ENCODE peak calls at places on chromosomes 13 and 19, in seven cellular contexts. Q, J, A, X, I, B and O are unnamed samples.

GRCh38 chr19:10036601-10037071 is 23.4 kb downstream of the RDH8 start:
- DNase-seq in Q (peak; percentile 7), J (no peak), A (no peak), X (no peak), I (no peak), B (no peak), O (no peak)

GRCh38 chr19:50562996-50563395 is 5.2 kb downstream of the LRRC4B start:
- DNase-seq in Q (no peak), J (no peak), A (no peak), X (no peak), I (no peak), B (no peak), O (no peak)

GRCh38 chr19:31416548-31416947 is 67.3 kb upstream of the TSHZ3 start:
- DNase-seq in Q (no peak), J (no peak), A (no peak), X (no peak), I (no peak), B (no peak), O (no peak)

GRCh38 chr13:36130542-36131214 is 504 bp downstream of the DCLK1 start:
- DNase-seq in Q (peak; percentile 38), J (no peak), A (peak; percentile 78), X (peak; percentile 76), I (peak; percentile 31), B (no peak), O (no peak)

GRCh38 chr19:51467864-51468544 is 9.8 kb upstream of the SIGLEC8 start:
- DNase-seq in Q (no peak), J (no peak), A (no peak), X (no peak), I (no peak), B (no peak), O (no peak)

GRCh38 chr19:36363845-36364244 is 15.2 kb downstream of the ZFP14 start:
- DNase-seq in Q (no peak), J (no peak), A (no peak), X (no peak), I (no peak), B (no peak), O (no peak)

GRCh38 chr13:111361046-111361872 is 40.8 kb downstream of the TEX29 start:
- DNase-seq in Q (no peak), J (no peak), A (no peak), X (no peak), I (no peak), B (no peak), O (no peak)

GRCh38 chr13:114128624-114129522 is 3.5 kb downstream of the RASA3 start:
- DNase-seq in Q (peak; percentile 98), J (peak; percentile 68), A (peak; percentile 93), X (peak; percentile 94), I (no peak), B (peak; percentile 79), O (no peak)

GRCh38 chr13:73767191-73767741 is 366.9 kb downstream of the KLF12 start:
- DNase-seq in Q (no peak), J (no peak), A (no peak), X (no peak), I (no peak), B (no peak), O (peak; percentile 20)

GRCh38 chr13:104875008-104875762 is 1660.3 kb downstream of the EFNB2 start:
- DNase-seq in Q (no peak), J (no peak), A (no peak), X (peak; percentile 22), I (no peak), B (no peak), O (no peak)

GRCh38 chr13:76854894-76855293 is 31.3 kb downstream of the KCTD12 start:
- DNase-seq in Q (peak; percentile 49), J (no peak), A (no peak), X (no peak), I (no peak), B (no peak), O (no peak)

GRCh38 chr19:58385313-58386165 is 1.5 kb upstream of the RPS5 start:
- DNase-seq in Q (peak; percentile 43), J (no peak), A (no peak), X (no peak), I (peak; percentile 49), B (no peak), O (no peak)

GRCh38 chr13:42990147-42990990 is 1.7 kb downstream of the EPSTI1 start:
- DNase-seq in Q (peak; percentile 30), J (no peak), A (no peak), X (no peak), I (no peak), B (no peak), O (no peak)

GRCh38 chr13:60229708-60230272 is 66.1 kb upstream of the DIAPH3 start:
- DNase-seq in Q (peak; percentile 15), J (no peak), A (no peak), X (no peak), I (no peak), B (no peak), O (no peak)

GRCh38 chr19:269241-269640 is 22.0 kb downstream of the PLPP2 start:
- DNase-seq in Q (no peak), J (no peak), A (no peak), X (no peak), I (no peak), B (no peak), O (no peak)

GRCh38 chr19:53947624-53948023 is 15.1 kb upstream of the CACNG8 start:
- DNase-seq in Q (no peak), J (no peak), A (peak; percentile 8), X (no peak), I (no peak), B (no peak), O (no peak)

GRCh38 chr13:51066091-51066831 is 44.8 kb downstream of the C13orf42 start:
- DNase-seq in Q (peak; percentile 18), J (no peak), A (no peak), X (peak; percentile 44), I (no peak), B (no peak), O (no peak)

GRCh38 chr13:50248537-50249521 is 233.6 kb downstream of the KCNRG start:
- DNase-seq in Q (no peak), J (no peak), A (no peak), X (no peak), I (no peak), B (no peak), O (no peak)

GRCh38 chr13:98447881-98448641 is 128.8 kb downstream of the STK24 start:
- DNase-seq in Q (peak; percentile 80), J (no peak), A (no peak), X (peak; percentile 69), I (no peak), B (no peak), O (peak; percentile 61)

GRCh38 chr13:27375686-27376326 is 48.6 kb upstream of the GTF3A start:
- DNase-seq in Q (peak; percentile 91), J (peak; percentile 26), A (peak; percentile 81), X (no peak), I (peak; percentile 65), B (peak; percentile 72), O (no peak)

GRCh38 chr13:22176968-22177545 is 506.2 kb downstream of the FGF9 start:
- DNase-seq in Q (no peak), J (peak; percentile 2), A (no peak), X (no peak), I (no peak), B (no peak), O (no peak)

GRCh38 chr13:94243551-94243950 is 235.9 kb downstream of the DCT start:
- DNase-seq in Q (no peak), J (no peak), A (no peak), X (no peak), I (no peak), B (no peak), O (no peak)
- H3K27ac ChIP-seq in Q (no peak overlapping the region), J (no peak overlapping the region), A (no peak overlapping the region), X (no peak overlapping the region), I (no peak overlapping the region), B (no peak overlapping the region), O (no peak overlapping the region)

GRCh38 chr19:46349311-46349993 is 2.6 kb downstream of the PPP5C start:
- DNase-seq in Q (no peak), J (no peak), A (peak; percentile 46), X (no peak), I (no peak), B (no peak), O (no peak)

GRCh38 chr19:46345157-46345556 is 1.7 kb upstream of the PPP5C start:
- DNase-seq in Q (no peak), J (no peak), A (peak; percentile 1), X (no peak), I (no peak), B (no peak), O (no peak)

GRCh38 chr19:46346821-46347571 is at the start of gene PPP5C:
- DNase-seq in Q (peak; percentile 97), J (peak; percentile 72), A (peak; percentile 97), X (peak; percentile 96), I (peak; percentile 92), B (peak; percentile 95), O (peak; percentile 87)

GRCh38 chr19:46347985-46348384 is 1.1 kb downstream of the PPP5C start:
- DNase-seq in Q (no peak), J (no peak), A (peak; percentile 3), X (no peak), I (no peak), B (no peak), O (no peak)

DNA sequence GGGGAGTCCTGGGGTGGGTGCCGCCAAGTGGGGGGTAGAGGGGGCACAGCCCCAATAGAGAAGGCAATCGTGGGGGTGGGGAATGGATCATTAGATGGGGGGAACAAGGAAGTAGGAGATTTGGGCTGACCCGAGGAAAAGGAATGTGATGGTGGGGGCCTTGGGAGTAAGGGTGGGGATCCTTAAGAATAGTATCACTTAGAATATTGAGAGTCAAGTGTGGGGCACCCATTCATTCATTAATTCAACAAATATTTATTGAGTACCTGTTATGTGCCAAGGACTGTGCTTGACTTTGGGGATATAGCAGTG is 641 bp downstream of the PPP5C start:
- DNase-seq in Q (no peak), J (no peak), A (no peak), X (no peak), I (no peak), B (no peak), O (no peak)
- H3K27ac ChIP-seq in Q (no peak overlapping the region), J (no peak overlapping the region), A (no peak overlapping the region), X (peak overlapping the region; percentile 77), I (no peak overlapping the region), B (peak overlapping the region; percentile 87), O (peak overlapping the region; percentile 88)

DNA sequence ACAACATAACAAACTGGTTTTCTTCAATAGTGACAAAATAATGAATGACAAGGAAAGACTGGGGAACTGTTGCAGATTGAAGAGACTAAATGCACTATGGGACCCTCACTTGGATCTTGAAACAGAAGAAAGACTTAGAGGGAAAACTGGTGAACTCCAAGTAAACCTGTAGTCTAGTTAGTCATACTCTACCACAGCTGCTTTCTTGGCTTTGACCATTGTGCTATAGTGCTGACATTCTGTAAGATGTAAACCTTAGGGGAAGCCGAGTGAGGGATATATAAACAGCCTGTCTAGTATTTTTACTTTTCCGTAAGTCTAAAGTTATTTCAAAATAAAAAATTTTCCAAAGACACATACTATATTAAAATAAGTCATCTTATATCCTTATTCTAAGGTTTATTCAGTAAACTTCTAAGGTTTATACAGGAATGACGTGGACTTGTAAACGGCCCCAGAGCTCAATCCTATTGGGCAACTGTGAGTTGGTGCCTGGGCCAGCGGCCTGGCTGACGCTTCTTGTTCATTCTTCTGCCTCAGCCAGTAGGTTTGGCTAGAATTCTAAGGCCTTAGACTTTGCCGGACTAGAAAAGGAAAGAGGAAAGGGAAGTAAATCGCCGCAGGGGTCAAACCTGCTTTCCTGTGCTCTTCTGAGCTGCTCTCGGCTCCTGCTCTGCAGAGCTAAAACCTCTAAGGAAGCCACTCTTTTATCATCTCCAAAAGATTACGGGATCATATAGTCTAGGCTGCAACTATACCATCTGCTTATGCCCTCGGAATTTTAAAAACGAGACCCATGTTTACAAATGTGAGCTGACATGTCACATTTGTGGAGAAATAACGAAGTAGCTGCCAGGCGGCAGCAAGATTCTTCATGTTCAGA is 33.7 kb upstream of the UBE2L5 start:
- DNase-seq in Q (peak; percentile 91), J (peak; percentile 78), A (no peak), X (no peak), I (peak; percentile 56), B (no peak), O (no peak)
- H3K27ac ChIP-seq in Q (peak overlapping the region; percentile 89), J (peak overlapping the region; percentile 91), A (no peak overlapping the region), X (no peak overlapping the region), I (peak overlapping the region; percentile 37), B (peak overlapping the region; percentile 61), O (no peak overlapping the region)

GRCh38 chr19:42233638-42234292 is 8.6 kb downstream of the GSK3A start:
- DNase-seq in Q (no peak), J (no peak), A (no peak), X (no peak), I (no peak), B (no peak), O (no peak)
- H3K27ac ChIP-seq in Q (no peak overlapping the region), J (no peak overlapping the region), A (no peak overlapping the region), X (peak overlapping the region; percentile 40), I (no peak overlapping the region), B (no peak overlapping the region), O (no peak overlapping the region)